ENCODE peak calls at places on chromosomes 16 and 17, in seven cellular contexts. One of them, this sample, is unnamed. For H3K36me3, the result is how much of the 10 kb centered on the place peaks cover.

GRCh38 chr17:68176770-68177169 is 71.1 kb upstream of the AMZ2 start:
- DNase-seq in pancreas: no peak
- DNase-seq in fibroblast of lung: no peak
- DNase-seq in CD8-positive, alpha-beta T cell: no peak
- DNase-seq in gastrocnemius medialis: no peak
- DNase-seq in psoas muscle: no peak
- DNase-seq in heart right ventricle: no peak
- DNase-seq in this sample: no peak

GRCh38 chr17:77425791-77426641 is 285.2 kb downstream of the SEC14L1 start:
- DNase-seq in pancreas: peak
- DNase-seq in CD8-positive, alpha-beta T cell: no peak
- DNase-seq in fibroblast of lung: peak
- DNase-seq in gastrocnemius medialis: peak
- DNase-seq in psoas muscle: no peak
- DNase-seq in heart right ventricle: no peak
- DNase-seq in this sample: peak

GRCh38 chr17:10091051-10091450 is 107.4 kb downstream of the GAS7 start:
- DNase-seq in psoas muscle: no peak
- DNase-seq in heart right ventricle: no peak
- DNase-seq in CD8-positive, alpha-beta T cell: no peak
- DNase-seq in fibroblast of lung: no peak
- DNase-seq in pancreas: no peak
- DNase-seq in gastrocnemius medialis: no peak
- DNase-seq in this sample: no peak

GRCh38 chr17:29074488-29074887 is 31.5 kb downstream of the PIPOX start:
- DNase-seq in heart right ventricle: peak
- DNase-seq in CD8-positive, alpha-beta T cell: no peak
- DNase-seq in psoas muscle: no peak
- DNase-seq in fibroblast of lung: no peak
- DNase-seq in gastrocnemius medialis: peak
- DNase-seq in pancreas: no peak
- DNase-seq in this sample: no peak

GRCh38 chr17:7852919-7853692 is 1.8 kb upstream of the TMEM88 start:
- DNase-seq in CD8-positive, alpha-beta T cell: no peak
- DNase-seq in heart right ventricle: no peak
- DNase-seq in gastrocnemius medialis: peak
- DNase-seq in pancreas: peak
- DNase-seq in psoas muscle: peak
- DNase-seq in fibroblast of lung: no peak
- DNase-seq in this sample: no peak

GRCh38 chr17:66414528-66415175 is 112.2 kb downstream of the PRKCA start:
- DNase-seq in psoas muscle: no peak
- DNase-seq in CD8-positive, alpha-beta T cell: no peak
- DNase-seq in heart right ventricle: no peak
- DNase-seq in gastrocnemius medialis: no peak
- DNase-seq in pancreas: no peak
- DNase-seq in fibroblast of lung: no peak
- DNase-seq in this sample: no peak

GRCh38 chr17:63946440-63947363 is 14.6 kb upstream of the CD79B start:
- DNase-seq in psoas muscle: peak
- DNase-seq in CD8-positive, alpha-beta T cell: peak
- DNase-seq in heart right ventricle: peak
- DNase-seq in pancreas: peak
- DNase-seq in fibroblast of lung: peak
- DNase-seq in gastrocnemius medialis: no peak
- DNase-seq in this sample: no peak

GRCh38 chr16:67279296-67280089 is at the start of gene PLEKHG4:
- DNase-seq in gastrocnemius medialis: peak
- DNase-seq in psoas muscle: peak
- DNase-seq in heart right ventricle: peak
- DNase-seq in fibroblast of lung: peak
- DNase-seq in pancreas: peak
- DNase-seq in CD8-positive, alpha-beta T cell: peak
- DNase-seq in this sample: no peak

GRCh38 chr16:66930189-66930588 is 4.0 kb downstream of the CIAO2B start:
- DNase-seq in CD8-positive, alpha-beta T cell: no peak
- DNase-seq in pancreas: peak
- DNase-seq in gastrocnemius medialis: peak
- DNase-seq in heart right ventricle: peak
- DNase-seq in psoas muscle: peak
- DNase-seq in fibroblast of lung: peak
- DNase-seq in this sample: no peak

GRCh38 chr17:2883544-2884203 is 87.4 kb downstream of the RAP1GAP2 start:
- DNase-seq in pancreas: peak
- DNase-seq in gastrocnemius medialis: no peak
- DNase-seq in heart right ventricle: peak
- DNase-seq in psoas muscle: no peak
- DNase-seq in fibroblast of lung: peak
- DNase-seq in CD8-positive, alpha-beta T cell: no peak
- DNase-seq in this sample: no peak

GRCh38 chr17:44865231-44865660 is 17.6 kb downstream of the HIGD1B start:
- DNase-seq in psoas muscle: peak
- DNase-seq in fibroblast of lung: peak
- DNase-seq in CD8-positive, alpha-beta T cell: peak
- DNase-seq in heart right ventricle: peak
- DNase-seq in pancreas: no peak
- DNase-seq in gastrocnemius medialis: peak
- DNase-seq in this sample: no peak

GRCh38 chr17:67456103-67456502 is 79.0 kb downstream of the PITPNC1 start:
- DNase-seq in CD8-positive, alpha-beta T cell: no peak
- DNase-seq in heart right ventricle: no peak
- DNase-seq in pancreas: no peak
- DNase-seq in psoas muscle: no peak
- DNase-seq in gastrocnemius medialis: no peak
- DNase-seq in fibroblast of lung: no peak
- DNase-seq in this sample: no peak

GRCh38 chr17:66589892-66590291 is 245.0 kb upstream of the CACNG5 start:
- DNase-seq in gastrocnemius medialis: no peak
- DNase-seq in CD8-positive, alpha-beta T cell: no peak
- DNase-seq in pancreas: no peak
- DNase-seq in fibroblast of lung: no peak
- DNase-seq in heart right ventricle: no peak
- DNase-seq in psoas muscle: no peak
- DNase-seq in this sample: no peak

GRCh38 chr16:14672403-14672971 is 21.6 kb downstream of the PLA2G10 start:
- DNase-seq in psoas muscle: no peak
- DNase-seq in gastrocnemius medialis: no peak
- DNase-seq in pancreas: no peak
- DNase-seq in heart right ventricle: no peak
- DNase-seq in CD8-positive, alpha-beta T cell: no peak
- DNase-seq in fibroblast of lung: no peak
- DNase-seq in this sample: no peak

GRCh38 chr17:74680941-74681340 is 31.8 kb downstream of the CD300LF start:
- DNase-seq in psoas muscle: no peak
- DNase-seq in CD8-positive, alpha-beta T cell: no peak
- DNase-seq in heart right ventricle: no peak
- DNase-seq in gastrocnemius medialis: no peak
- DNase-seq in pancreas: no peak
- DNase-seq in fibroblast of lung: no peak
- DNase-seq in this sample: no peak

GRCh38 chr17:2545393-2545792 is 33.7 kb upstream of the METTL16 start:
- DNase-seq in fibroblast of lung: no peak
- DNase-seq in CD8-positive, alpha-beta T cell: no peak
- DNase-seq in psoas muscle: no peak
- DNase-seq in heart right ventricle: peak
- DNase-seq in gastrocnemius medialis: no peak
- DNase-seq in pancreas: no peak
- DNase-seq in this sample: no peak

GRCh38 chr16:53207810-53208752 is 153.3 kb downstream of the CHD9 start:
- DNase-seq in fibroblast of lung: peak
- DNase-seq in psoas muscle: no peak
- DNase-seq in pancreas: no peak
- DNase-seq in heart right ventricle: no peak
- DNase-seq in CD8-positive, alpha-beta T cell: no peak
- DNase-seq in gastrocnemius medialis: peak
- DNase-seq in this sample: no peak

GRCh38 chr17:18248811-18249210 is 9.7 kb downstream of the FLII start:
- DNase-seq in psoas muscle: no peak
- DNase-seq in fibroblast of lung: no peak
- DNase-seq in pancreas: peak
- DNase-seq in heart right ventricle: no peak
- DNase-seq in CD8-positive, alpha-beta T cell: no peak
- DNase-seq in gastrocnemius medialis: no peak
- DNase-seq in this sample: no peak

GRCh38 chr17:28119049-28119448 is 76.6 kb downstream of the NLK start:
- DNase-seq in fibroblast of lung: peak
- DNase-seq in CD8-positive, alpha-beta T cell: no peak
- DNase-seq in pancreas: no peak
- DNase-seq in psoas muscle: no peak
- DNase-seq in gastrocnemius medialis: no peak
- DNase-seq in heart right ventricle: no peak
- DNase-seq in this sample: no peak

GRCh38 chr16:83433201-83433600 is 374.6 kb upstream of the HSBP1 start:
- DNase-seq in fibroblast of lung: peak
- DNase-seq in gastrocnemius medialis: no peak
- DNase-seq in CD8-positive, alpha-beta T cell: no peak
- DNase-seq in heart right ventricle: no peak
- DNase-seq in pancreas: no peak
- DNase-seq in psoas muscle: no peak
- DNase-seq in this sample: no peak

GRCh38 chr16:12907670-12908233 is 6.4 kb downstream of the SHISA9 start:
- DNase-seq in fibroblast of lung: no peak
- DNase-seq in heart right ventricle: no peak
- DNase-seq in CD8-positive, alpha-beta T cell: no peak
- DNase-seq in pancreas: no peak
- DNase-seq in gastrocnemius medialis: no peak
- DNase-seq in psoas muscle: no peak
- DNase-seq in this sample: no peak
- H3K36me3 ChIP-seq in fibroblast of lung: under half
- H3K36me3 ChIP-seq in heart right ventricle: under half
- H3K36me3 ChIP-seq in CD8-positive, alpha-beta T cell: under half
- H3K36me3 ChIP-seq in pancreas: under half
- H3K36me3 ChIP-seq in gastrocnemius medialis: under half
- H3K36me3 ChIP-seq in psoas muscle: under half
- H3K36me3 ChIP-seq in this sample: under half

DNA sequence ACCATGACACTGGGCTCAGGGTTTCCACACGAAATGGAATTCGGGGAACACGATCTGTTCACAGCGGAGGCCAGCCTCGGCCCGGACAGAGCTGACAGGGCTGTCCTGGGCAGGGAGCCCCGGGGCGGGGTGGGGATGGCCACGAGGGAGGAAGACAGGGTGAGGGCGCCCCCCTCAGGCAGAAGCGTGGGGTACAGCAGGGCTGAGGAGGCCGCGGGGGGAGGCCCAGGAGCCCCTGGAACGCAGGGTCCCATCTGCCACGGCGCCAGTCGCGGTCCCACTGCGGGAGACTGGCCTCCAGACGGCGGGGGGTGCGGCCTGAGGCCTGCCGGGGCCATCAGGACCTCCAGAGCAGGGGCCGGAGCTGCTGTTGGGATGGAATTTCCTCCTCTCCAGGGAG is 75.9 kb downstream of the LMF1 start:
- DNase-seq in psoas muscle: no peak
- DNase-seq in fibroblast of lung: no peak
- DNase-seq in pancreas: no peak
- DNase-seq in gastrocnemius medialis: no peak
- DNase-seq in CD8-positive, alpha-beta T cell: no peak
- DNase-seq in heart right ventricle: no peak
- DNase-seq in this sample: no peak
- TF ChIP-seq CTCF in psoas muscle: no peak
- TF ChIP-seq CTCF in fibroblast of lung: no peak
- TF ChIP-seq CTCF in pancreas: no peak
- TF ChIP-seq CTCF in gastrocnemius medialis: no peak
- TF ChIP-seq CTCF in CD8-positive, alpha-beta T cell: peak
- TF ChIP-seq CTCF in heart right ventricle: no peak
- TF ChIP-seq CTCF in this sample: no peak

GRCh38 chr17:55897301-55897700 is 146.4 kb downstream of the PCTP start:
- DNase-seq in psoas muscle: peak
- DNase-seq in CD8-positive, alpha-beta T cell: no peak
- DNase-seq in fibroblast of lung: no peak
- DNase-seq in gastrocnemius medialis: peak
- DNase-seq in pancreas: no peak
- DNase-seq in heart right ventricle: no peak
- DNase-seq in this sample: no peak
- H3K4me3 ChIP-seq in psoas muscle: no peak
- H3K4me3 ChIP-seq in CD8-positive, alpha-beta T cell: no peak
- H3K4me3 ChIP-seq in fibroblast of lung: no peak
- H3K4me3 ChIP-seq in gastrocnemius medialis: no peak
- H3K4me3 ChIP-seq in pancreas: no peak
- H3K4me3 ChIP-seq in heart right ventricle: no peak
- H3K4me3 ChIP-seq in this sample: no peak

GRCh38 chr17:51166198-51166986 is at the start of gene NME2:
- DNase-seq in heart right ventricle: peak
- DNase-seq in psoas muscle: peak
- DNase-seq in CD8-positive, alpha-beta T cell: peak
- DNase-seq in pancreas: peak
- DNase-seq in gastrocnemius medialis: peak
- DNase-seq in fibroblast of lung: peak
- DNase-seq in this sample: peak
- H3K36me3 ChIP-seq in heart right ventricle: under half
- H3K36me3 ChIP-seq in psoas muscle: under half
- H3K36me3 ChIP-seq in CD8-positive, alpha-beta T cell: under half
- H3K36me3 ChIP-seq in pancreas: under half
- H3K36me3 ChIP-seq in gastrocnemius medialis: under half
- H3K36me3 ChIP-seq in fibroblast of lung: under half
- H3K36me3 ChIP-seq in this sample: half or more